ENCODE peak calls at places on chromosomes 1 and 21, in seven cellular contexts. One of them, this sample, is unnamed.

GRCh38 chr1:6785721-6786505 is 659 bp downstream of the CAMTA1 start:
- DNase-seq in T-cell: no peak
- DNase-seq in GM19239: peak; percentile 44
- DNase-seq in stimulated activated CD4-positive, alpha-beta T cell treated with anti-CD3 and anti-CD28 coated beads, Interleukin-4, amount 100 ng/mL, for 24 hours: peak; percentile 29
- DNase-seq in tibial artery: peak; percentile 70
- DNase-seq in myocyte: peak; percentile 25
- DNase-seq in CD4-positive, alpha-beta T cell: peak; percentile 27
- DNase-seq in this sample: no peak

GRCh38 chr1:156021087-156021416 is 301 bp upstream of the SSR2 start:
- DNase-seq in T-cell: no peak
- DNase-seq in GM19239: no peak
- DNase-seq in stimulated activated CD4-positive, alpha-beta T cell treated with anti-CD3 and anti-CD28 coated beads, Interleukin-4, amount 100 ng/mL, for 24 hours: no peak
- DNase-seq in tibial artery: no peak
- DNase-seq in myocyte: no peak
- DNase-seq in CD4-positive, alpha-beta T cell: no peak
- DNase-seq in this sample: no peak

GRCh38 chr1:110477445-110477957 is 26.6 kb downstream of the PROK1 start:
- DNase-seq in T-cell: no peak
- DNase-seq in GM19239: no peak
- DNase-seq in stimulated activated CD4-positive, alpha-beta T cell treated with anti-CD3 and anti-CD28 coated beads, Interleukin-4, amount 100 ng/mL, for 24 hours: no peak
- DNase-seq in tibial artery: no peak
- DNase-seq in myocyte: no peak
- DNase-seq in CD4-positive, alpha-beta T cell: no peak
- DNase-seq in this sample: no peak

GRCh38 chr1:155022136-155022926 is 11.2 kb downstream of the DCST2 start:
- DNase-seq in T-cell: no peak
- DNase-seq in GM19239: no peak
- DNase-seq in stimulated activated CD4-positive, alpha-beta T cell treated with anti-CD3 and anti-CD28 coated beads, Interleukin-4, amount 100 ng/mL, for 24 hours: no peak
- DNase-seq in tibial artery: no peak
- DNase-seq in myocyte: no peak
- DNase-seq in CD4-positive, alpha-beta T cell: no peak
- DNase-seq in this sample: no peak

GRCh38 chr1:196180847-196181593 is 427.2 kb downstream of the KCNT2 start:
- DNase-seq in T-cell: no peak
- DNase-seq in GM19239: no peak
- DNase-seq in stimulated activated CD4-positive, alpha-beta T cell treated with anti-CD3 and anti-CD28 coated beads, Interleukin-4, amount 100 ng/mL, for 24 hours: no peak
- DNase-seq in tibial artery: no peak
- DNase-seq in myocyte: peak; percentile 26
- DNase-seq in CD4-positive, alpha-beta T cell: no peak
- DNase-seq in this sample: no peak

GRCh38 chr1:41313661-41314131 is 47.5 kb upstream of the FOXO6 start:
- DNase-seq in T-cell: no peak
- DNase-seq in GM19239: no peak
- DNase-seq in stimulated activated CD4-positive, alpha-beta T cell treated with anti-CD3 and anti-CD28 coated beads, Interleukin-4, amount 100 ng/mL, for 24 hours: no peak
- DNase-seq in tibial artery: no peak
- DNase-seq in myocyte: no peak
- DNase-seq in CD4-positive, alpha-beta T cell: no peak
- DNase-seq in this sample: no peak

GRCh38 chr1:84834419-84835064 is 58.5 kb downstream of the LPAR3 start:
- DNase-seq in T-cell: no peak
- DNase-seq in GM19239: no peak
- DNase-seq in stimulated activated CD4-positive, alpha-beta T cell treated with anti-CD3 and anti-CD28 coated beads, Interleukin-4, amount 100 ng/mL, for 24 hours: no peak
- DNase-seq in tibial artery: no peak
- DNase-seq in myocyte: no peak
- DNase-seq in CD4-positive, alpha-beta T cell: no peak
- DNase-seq in this sample: no peak

GRCh38 chr1:207079706-207080246 is 8.9 kb upstream of the C4BPB start:
- DNase-seq in T-cell: no peak
- DNase-seq in GM19239: no peak
- DNase-seq in stimulated activated CD4-positive, alpha-beta T cell treated with anti-CD3 and anti-CD28 coated beads, Interleukin-4, amount 100 ng/mL, for 24 hours: no peak
- DNase-seq in tibial artery: no peak
- DNase-seq in myocyte: peak; percentile 88
- DNase-seq in CD4-positive, alpha-beta T cell: no peak
- DNase-seq in this sample: no peak

GRCh38 chr1:150765229-150765976 is at the start of gene CTSS:
- DNase-seq in T-cell: no peak
- DNase-seq in GM19239: peak; percentile 26
- DNase-seq in stimulated activated CD4-positive, alpha-beta T cell treated with anti-CD3 and anti-CD28 coated beads, Interleukin-4, amount 100 ng/mL, for 24 hours: no peak
- DNase-seq in tibial artery: no peak
- DNase-seq in myocyte: no peak
- DNase-seq in CD4-positive, alpha-beta T cell: no peak
- DNase-seq in this sample: no peak

GRCh38 chr1:201259476-201260235 is 23.6 kb upstream of the PKP1 start:
- DNase-seq in T-cell: no peak
- DNase-seq in GM19239: no peak
- DNase-seq in stimulated activated CD4-positive, alpha-beta T cell treated with anti-CD3 and anti-CD28 coated beads, Interleukin-4, amount 100 ng/mL, for 24 hours: no peak
- DNase-seq in tibial artery: no peak
- DNase-seq in myocyte: no peak
- DNase-seq in CD4-positive, alpha-beta T cell: no peak
- DNase-seq in this sample: peak; percentile 89

GRCh38 chr1:76336951-76337371 is 262.4 kb downstream of the ST6GALNAC3 start:
- DNase-seq in T-cell: no peak
- DNase-seq in GM19239: no peak
- DNase-seq in stimulated activated CD4-positive, alpha-beta T cell treated with anti-CD3 and anti-CD28 coated beads, Interleukin-4, amount 100 ng/mL, for 24 hours: no peak
- DNase-seq in tibial artery: no peak
- DNase-seq in myocyte: peak; percentile 69
- DNase-seq in CD4-positive, alpha-beta T cell: no peak
- DNase-seq in this sample: no peak

GRCh38 chr1:182015360-182015759 is 46.2 kb downstream of the ZNF648 start:
- DNase-seq in T-cell: no peak
- DNase-seq in GM19239: no peak
- DNase-seq in stimulated activated CD4-positive, alpha-beta T cell treated with anti-CD3 and anti-CD28 coated beads, Interleukin-4, amount 100 ng/mL, for 24 hours: no peak
- DNase-seq in tibial artery: no peak
- DNase-seq in myocyte: no peak
- DNase-seq in CD4-positive, alpha-beta T cell: no peak
- DNase-seq in this sample: no peak

GRCh38 chr1:11799896-11800295 is 5.9 kb downstream of the MTHFR start:
- DNase-seq in T-cell: no peak
- DNase-seq in GM19239: no peak
- DNase-seq in stimulated activated CD4-positive, alpha-beta T cell treated with anti-CD3 and anti-CD28 coated beads, Interleukin-4, amount 100 ng/mL, for 24 hours: no peak
- DNase-seq in tibial artery: peak; percentile 38
- DNase-seq in myocyte: no peak
- DNase-seq in CD4-positive, alpha-beta T cell: no peak
- DNase-seq in this sample: no peak

GRCh38 chr21:45414396-45415187 is 9.6 kb downstream of the COL18A1 start:
- DNase-seq in T-cell: no peak
- DNase-seq in GM19239: no peak
- DNase-seq in stimulated activated CD4-positive, alpha-beta T cell treated with anti-CD3 and anti-CD28 coated beads, Interleukin-4, amount 100 ng/mL, for 24 hours: no peak
- DNase-seq in tibial artery: peak; percentile 59
- DNase-seq in myocyte: no peak
- DNase-seq in CD4-positive, alpha-beta T cell: no peak
- DNase-seq in this sample: peak; percentile 41

GRCh38 chr1:117096871-117097842 is 24.4 kb downstream of the TRIM45 start:
- DNase-seq in T-cell: no peak
- DNase-seq in GM19239: no peak
- DNase-seq in stimulated activated CD4-positive, alpha-beta T cell treated with anti-CD3 and anti-CD28 coated beads, Interleukin-4, amount 100 ng/mL, for 24 hours: no peak
- DNase-seq in tibial artery: no peak
- DNase-seq in myocyte: no peak
- DNase-seq in CD4-positive, alpha-beta T cell: no peak
- DNase-seq in this sample: no peak

GRCh38 chr1:154931940-154932487 is 4.5 kb downstream of the PMVK start:
- DNase-seq in T-cell: no peak
- DNase-seq in GM19239: no peak
- DNase-seq in stimulated activated CD4-positive, alpha-beta T cell treated with anti-CD3 and anti-CD28 coated beads, Interleukin-4, amount 100 ng/mL, for 24 hours: no peak
- DNase-seq in tibial artery: no peak
- DNase-seq in myocyte: peak; percentile 31
- DNase-seq in CD4-positive, alpha-beta T cell: no peak
- DNase-seq in this sample: peak; percentile 80

GRCh38 chr1:47436304-47436978 is 1.4 kb upstream of the FOXD2 start:
- DNase-seq in T-cell: peak; percentile 66
- DNase-seq in GM19239: peak; percentile 78
- DNase-seq in stimulated activated CD4-positive, alpha-beta T cell treated with anti-CD3 and anti-CD28 coated beads, Interleukin-4, amount 100 ng/mL, for 24 hours: peak; percentile 78
- DNase-seq in tibial artery: peak; percentile 91
- DNase-seq in myocyte: peak; percentile 77
- DNase-seq in CD4-positive, alpha-beta T cell: peak; percentile 64
- DNase-seq in this sample: no peak

GRCh38 chr1:216140650-216141547 is 282.3 kb downstream of the USH2A start:
- DNase-seq in T-cell: no peak
- DNase-seq in GM19239: no peak
- DNase-seq in stimulated activated CD4-positive, alpha-beta T cell treated with anti-CD3 and anti-CD28 coated beads, Interleukin-4, amount 100 ng/mL, for 24 hours: no peak
- DNase-seq in tibial artery: no peak
- DNase-seq in myocyte: peak; percentile 3
- DNase-seq in CD4-positive, alpha-beta T cell: no peak
- DNase-seq in this sample: no peak

This sample was measured in RWPE2.